ENCODE peak calls at places on chromosomes 13 and 19, in four cellular contexts. One of them, this sample, is unnamed.

GRCh38 chr13:23644527-23644926 is 74.3 kb downstream of the TNFRSF19 start:
- DNase-seq in coronary artery: no peak
- DNase-seq in heart right ventricle: no peak
- DNase-seq in GM10248: no peak
- DNase-seq in this sample: no peak

GRCh38 chr19:18274303-18274775 is at the start of gene IQCN:
- DNase-seq in coronary artery: no peak
- DNase-seq in heart right ventricle: no peak
- DNase-seq in GM10248: no peak
- DNase-seq in this sample: no peak

GRCh38 chr19:23823952-23824389 is 65.3 kb upstream of the ZNF681 start:
- DNase-seq in coronary artery: no peak
- DNase-seq in heart right ventricle: no peak
- DNase-seq in GM10248: no peak
- DNase-seq in this sample: no peak

GRCh38 chr13:111637365-111637764 is 316.9 kb downstream of the TEX29 start:
- DNase-seq in coronary artery: peak
- DNase-seq in heart right ventricle: no peak
- DNase-seq in GM10248: no peak
- DNase-seq in this sample: no peak

GRCh38 chr13:42078113-42078769 is 29.8 kb downstream of the DGKH start:
- DNase-seq in coronary artery: no peak
- DNase-seq in heart right ventricle: no peak
- DNase-seq in GM10248: no peak
- DNase-seq in this sample: no peak

GRCh38 chr19:5903054-5903501 is 512 bp downstream of the NDUFA11 start:
- DNase-seq in coronary artery: no peak
- DNase-seq in heart right ventricle: no peak
- DNase-seq in GM10248: no peak
- DNase-seq in this sample: no peak

GRCh38 chr19:46494115-46494935 is 1.3 kb downstream of the PNMA8B start:
- DNase-seq in coronary artery: no peak
- DNase-seq in heart right ventricle: peak
- DNase-seq in GM10248: no peak
- DNase-seq in this sample: no peak

GRCh38 chr19:29884466-29884865 is 57.6 kb upstream of the URI1 start:
- DNase-seq in coronary artery: no peak
- DNase-seq in heart right ventricle: no peak
- DNase-seq in GM10248: no peak
- DNase-seq in this sample: no peak

GRCh38 chr13:42354246-42355117 is 82.5 kb downstream of the AKAP11 start:
- DNase-seq in coronary artery: no peak
- DNase-seq in heart right ventricle: no peak
- DNase-seq in GM10248: peak
- DNase-seq in this sample: no peak

GRCh38 chr13:107271226-107271625 is 703.3 kb upstream of the ARGLU1 start:
- DNase-seq in coronary artery: no peak
- DNase-seq in heart right ventricle: no peak
- DNase-seq in GM10248: no peak
- DNase-seq in this sample: no peak

GRCh38 chr13:114096811-114097503 is 35.5 kb downstream of the RASA3 start:
- DNase-seq in coronary artery: no peak
- DNase-seq in heart right ventricle: no peak
- DNase-seq in GM10248: no peak
- DNase-seq in this sample: no peak

GRCh38 chr19:34851277-34851804 is 75.4 kb upstream of the ZNF30 start:
- DNase-seq in coronary artery: no peak
- DNase-seq in heart right ventricle: no peak
- DNase-seq in GM10248: no peak
- DNase-seq in this sample: no peak

GRCh38 chr19:56189785-56190184 is 7.8 kb downstream of the ZSCAN5B start:
- DNase-seq in coronary artery: no peak
- DNase-seq in heart right ventricle: no peak
- DNase-seq in GM10248: no peak
- DNase-seq in this sample: no peak

GRCh38 chr19:2747349-2747748 is 7.5 kb upstream of the SLC39A3 start:
- DNase-seq in coronary artery: no peak
- DNase-seq in heart right ventricle: no peak
- DNase-seq in GM10248: no peak
- DNase-seq in this sample: no peak

GRCh38 chr13:99501952-99502310 is 659 bp downstream of the TM9SF2 start:
- DNase-seq in coronary artery: no peak
- DNase-seq in heart right ventricle: no peak
- DNase-seq in GM10248: no peak
- DNase-seq in this sample: no peak

GRCh38 chr13:45297456-45298205 is 43.4 kb downstream of the TPT1 start:
- DNase-seq in coronary artery: no peak
- DNase-seq in heart right ventricle: no peak
- DNase-seq in GM10248: no peak
- DNase-seq in this sample: no peak

GRCh38 chr13:40153516-40153915 is 498.1 kb downstream of the COG6 start:
- DNase-seq in coronary artery: no peak
- DNase-seq in heart right ventricle: peak
- DNase-seq in GM10248: no peak
- DNase-seq in this sample: no peak

GRCh38 chr13:69319659-69320058 is 788.0 kb upstream of the ATXN8OS start:
- DNase-seq in coronary artery: no peak
- DNase-seq in heart right ventricle: no peak
- DNase-seq in GM10248: no peak
- DNase-seq in this sample: no peak

GRCh38 chr13:43878897-43879322 is 630 bp downstream of the CCDC122 start:
- DNase-seq in coronary artery: peak
- DNase-seq in heart right ventricle: peak
- DNase-seq in GM10248: peak
- DNase-seq in this sample: peak

GRCh38 chr13:90710355-90710754 is 637.1 kb upstream of the MIR17HG start:
- DNase-seq in coronary artery: no peak
- DNase-seq in heart right ventricle: no peak
- DNase-seq in GM10248: no peak
- DNase-seq in this sample: no peak

GRCh38 chr19:14686411-14686810 is 3.4 kb upstream of the ZNF333 start:
- DNase-seq in coronary artery: no peak
- DNase-seq in heart right ventricle: no peak
- DNase-seq in GM10248: no peak
- DNase-seq in this sample: no peak

GRCh38 chr13:90414691-90415596 is 932.5 kb upstream of the MIR17HG start:
- DNase-seq in coronary artery: no peak
- DNase-seq in heart right ventricle: no peak
- DNase-seq in GM10248: no peak
- DNase-seq in this sample: peak

GRCh38 chr13:31749929-31750328 is 10.6 kb downstream of the RXFP2 start:
- DNase-seq in coronary artery: no peak
- DNase-seq in heart right ventricle: no peak
- DNase-seq in GM10248: no peak
- DNase-seq in this sample: peak

GRCh38 chr13:30928971-30929370 is 3.5 kb upstream of the TEX26 start:
- DNase-seq in coronary artery: no peak
- DNase-seq in heart right ventricle: no peak
- DNase-seq in GM10248: no peak
- DNase-seq in this sample: no peak

GRCh38 chr19:43525836-43526771 is 897 bp downstream of the ETHE1 start:
- DNase-seq in coronary artery: peak
- DNase-seq in heart right ventricle: no peak
- DNase-seq in GM10248: no peak
- DNase-seq in this sample: no peak

GRCh38 chr13:58134012-58134411 is 502.5 kb downstream of the PCDH17 start:
- DNase-seq in coronary artery: no peak
- DNase-seq in heart right ventricle: no peak
- DNase-seq in GM10248: no peak
- DNase-seq in this sample: no peak

GRCh38 chr13:48833412-48833811 is 142.3 kb upstream of the FNDC3A start:
- DNase-seq in coronary artery: no peak
- DNase-seq in heart right ventricle: no peak
- DNase-seq in GM10248: no peak
- DNase-seq in this sample: no peak

GRCh38 chr19:21221653-21222052 is 79.8 kb downstream of the ZNF431 start:
- DNase-seq in coronary artery: no peak
- DNase-seq in heart right ventricle: no peak
- DNase-seq in GM10248: no peak
- DNase-seq in this sample: no peak

GRCh38 chr19:54389556-54389955 is 24.8 kb upstream of the LAIR1 start:
- DNase-seq in coronary artery: no peak
- DNase-seq in heart right ventricle: no peak
- DNase-seq in GM10248: no peak
- DNase-seq in this sample: no peak

GRCh38 chr19:45780146-45780447 is 2.2 kb downstream of the DMPK start:
- DNase-seq in coronary artery: no peak
- DNase-seq in heart right ventricle: no peak
- DNase-seq in GM10248: no peak
- DNase-seq in this sample: no peak

GRCh38 chr13:76023644-76024043 is 387.5 kb downstream of the LMO7 start:
- DNase-seq in coronary artery: no peak
- DNase-seq in heart right ventricle: no peak
- DNase-seq in GM10248: no peak
- DNase-seq in this sample: no peak

GRCh38 chr19:14561832-14562351 is 10.0 kb downstream of the NDUFB7 start:
- DNase-seq in coronary artery: no peak
- DNase-seq in heart right ventricle: peak
- DNase-seq in GM10248: peak
- DNase-seq in this sample: no peak

GRCh38 chr13:111314852-111315251 is 5.6 kb upstream of the TEX29 start:
- DNase-seq in coronary artery: no peak
- DNase-seq in heart right ventricle: no peak
- DNase-seq in GM10248: no peak
- DNase-seq in this sample: no peak

GRCh38 chr13:27613623-27614022 is 6.7 kb downstream of the LNX2 start:
- DNase-seq in coronary artery: no peak
- DNase-seq in heart right ventricle: no peak
- DNase-seq in GM10248: no peak
- DNase-seq in this sample: no peak

GRCh38 chr19:34241513-34242337 is 12.6 kb upstream of the GARRE1 start:
- DNase-seq in coronary artery: peak
- DNase-seq in heart right ventricle: no peak
- DNase-seq in GM10248: no peak
- DNase-seq in this sample: no peak

DNA sequence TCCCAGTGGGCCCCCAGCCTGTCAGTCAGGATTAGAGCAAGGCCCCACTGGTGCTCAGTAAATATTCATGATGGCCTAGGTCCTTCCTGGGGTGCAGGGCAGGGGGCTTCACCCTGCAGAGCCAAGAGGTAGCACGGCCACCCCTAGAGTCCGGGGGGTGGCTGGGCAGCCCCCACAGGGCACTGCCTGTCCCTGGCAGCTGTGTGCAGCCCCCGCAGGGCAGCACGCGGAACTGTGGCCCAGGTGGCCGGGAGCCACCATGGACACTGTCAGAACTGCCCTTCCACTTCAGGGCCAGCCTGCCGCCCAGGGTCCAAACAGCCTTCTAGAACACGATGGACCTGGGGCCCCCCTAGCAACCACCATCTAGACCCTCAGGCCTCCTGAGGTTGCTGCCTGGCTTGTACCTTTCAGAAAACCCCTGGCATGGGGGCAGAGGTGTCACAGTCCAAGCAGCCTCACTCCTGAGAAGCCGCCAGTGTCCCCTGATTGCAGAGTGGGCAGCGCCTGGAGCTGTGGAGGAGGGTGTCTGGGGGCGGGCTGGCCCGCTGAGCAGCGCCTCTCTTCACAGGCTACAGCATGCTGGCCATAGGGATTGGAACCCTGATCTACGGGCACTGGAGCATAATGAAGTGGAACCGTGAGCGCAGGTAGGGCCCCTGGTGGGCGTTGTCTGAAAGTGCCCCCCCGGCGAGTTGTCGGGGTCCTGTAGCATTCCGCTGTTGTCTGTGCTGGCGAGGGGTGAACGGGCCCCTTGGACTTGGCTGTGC is 2.9 kb upstream of the YJEFN3 start:
- DNase-seq in coronary artery: no peak
- DNase-seq in heart right ventricle: no peak
- DNase-seq in GM10248: no peak
- DNase-seq in this sample: no peak
- TF ChIP-seq CTCF in coronary artery: no peak
- TF ChIP-seq CTCF in heart right ventricle: no peak
- TF ChIP-seq CTCF in GM10248: no peak
- TF ChIP-seq CTCF in this sample: no peak

DNA sequence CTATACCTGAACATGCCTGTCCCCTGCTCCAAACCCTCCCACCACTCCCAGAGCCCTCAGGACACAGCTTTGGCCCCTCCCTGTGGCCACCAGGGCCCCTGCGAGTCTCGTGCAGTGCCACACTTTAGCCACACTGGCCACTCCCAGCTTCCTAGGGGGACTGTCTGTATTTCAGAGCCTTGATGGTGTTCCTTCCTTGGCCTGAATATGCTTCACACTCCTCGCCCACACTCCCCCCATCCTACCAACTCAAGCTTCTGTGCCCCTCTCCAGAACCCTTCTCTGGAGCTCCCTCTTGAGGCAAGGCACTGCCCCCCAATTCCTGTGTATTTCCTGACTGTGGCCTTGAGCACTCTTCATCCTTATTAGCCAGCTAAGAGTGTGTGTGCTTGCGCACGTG is 80.2 kb downstream of the DPF1 start:
- DNase-seq in coronary artery: no peak
- DNase-seq in heart right ventricle: no peak
- DNase-seq in GM10248: no peak
- DNase-seq in this sample: no peak
- TF ChIP-seq CTCF in coronary artery: no peak
- TF ChIP-seq CTCF in heart right ventricle: no peak
- TF ChIP-seq CTCF in GM10248: peak
- TF ChIP-seq CTCF in this sample: peak

GRCh38 chr19:480016-480855 is 16.1 kb upstream of the MADCAM1 start:
- DNase-seq in coronary artery: no peak
- DNase-seq in heart right ventricle: peak
- DNase-seq in GM10248: no peak
- DNase-seq in this sample: peak
- TF ChIP-seq CTCF in coronary artery: no peak
- TF ChIP-seq CTCF in heart right ventricle: peak
- TF ChIP-seq CTCF in GM10248: no peak
- TF ChIP-seq CTCF in this sample: peak

DNA sequence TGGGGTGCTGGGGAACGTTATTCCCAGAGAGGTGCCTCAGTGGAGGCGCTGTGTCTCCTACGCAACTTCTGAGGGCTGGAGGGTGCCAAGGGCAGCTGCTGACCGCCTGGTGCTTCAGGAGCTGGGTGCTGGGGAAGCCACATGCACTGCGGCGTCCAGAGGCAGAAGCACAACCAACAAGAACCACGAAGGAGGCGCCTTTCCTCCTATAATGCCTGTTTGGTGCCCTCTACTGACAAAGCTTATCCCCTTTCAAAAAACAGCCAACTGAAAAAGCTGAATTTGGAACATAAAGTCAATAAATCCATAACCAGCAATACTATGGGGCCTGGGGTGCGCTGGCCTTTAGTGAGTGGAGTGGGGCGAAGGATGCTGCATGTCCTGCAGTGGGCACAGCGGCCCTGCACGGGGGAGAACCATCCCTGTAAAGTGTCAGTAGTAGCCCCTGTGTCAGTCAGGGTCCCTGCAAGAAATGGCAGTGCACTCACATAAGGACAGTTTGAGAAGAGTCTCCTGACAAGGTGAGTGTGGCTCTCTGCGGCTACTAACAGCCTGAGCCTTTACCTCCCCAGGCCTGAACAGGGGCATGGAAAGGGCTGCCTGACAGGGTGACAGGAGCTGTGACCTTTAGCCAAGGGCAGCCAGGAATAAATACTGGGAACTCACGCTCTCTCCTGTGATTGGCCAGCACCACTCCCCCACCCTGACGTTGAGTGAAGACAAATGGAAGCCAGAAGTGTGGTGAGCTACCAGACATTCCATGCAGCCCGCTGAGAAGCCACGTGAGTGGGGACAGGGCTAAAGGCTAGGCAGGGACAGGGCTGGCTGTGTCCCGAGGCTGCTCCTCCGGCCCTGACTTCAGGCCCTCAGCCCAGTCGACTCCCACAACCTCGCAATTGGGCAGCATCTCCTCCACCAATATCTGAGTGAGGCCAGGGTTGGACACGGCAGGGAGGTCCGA is 4.5 kb upstream of the B3GNT8 start:
- DNase-seq in coronary artery: no peak
- DNase-seq in heart right ventricle: peak
- DNase-seq in GM10248: no peak
- DNase-seq in this sample: no peak
- TF ChIP-seq CTCF in coronary artery: no peak
- TF ChIP-seq CTCF in heart right ventricle: peak
- TF ChIP-seq CTCF in GM10248: peak
- TF ChIP-seq CTCF in this sample: peak